ENCODE peak calls at places on chromosomes 4 and X, in four cellular contexts. O is progenitor cell of endocrine pancreas, I is foreskin fibroblast, Q is tibial artery. E is an unnamed sample.

GRCh38 chr4:113435893-113436292 is 325.6 kb downstream of the CAMK2D start:
- DNase-seq in O (no peak), I (peak; percentile 78), Q (peak; percentile 74), E (no peak)

GRCh38 chr4:159455675-159456235 is 352.9 kb downstream of the RAPGEF2 start:
- DNase-seq in O (no peak), I (no peak), Q (no peak), E (no peak)

GRCh38 chr4:38856046-38856445 is 571 bp downstream of the TLR6 start:
- DNase-seq in O (no peak), I (no peak), Q (no peak), E (no peak)

GRCh38 chrX:13803116-13803515 is 13.8 kb downstream of the GPM6B start:
- DNase-seq in O (no peak), I (no peak), Q (no peak), E (no peak)

GRCh38 chr4:54276633-54277426 is 47.7 kb downstream of the PDGFRA start:
- DNase-seq in O (no peak), I (no peak), Q (no peak), E (no peak)

GRCh38 chrX:119015407-119016242 is 41.2 kb downstream of the LONRF3 start:
- DNase-seq in O (no peak), I (peak; percentile 90), Q (peak; percentile 53), E (peak; percentile 23)

GRCh38 chr4:48681856-48682255 is 98.2 kb downstream of the FRYL start:
- DNase-seq in O (no peak), I (peak; percentile 11), Q (no peak), E (no peak)

GRCh38 chrX:22118161-22118830 is 86.2 kb downstream of the PHEX start:
- DNase-seq in O (no peak), I (no peak), Q (no peak), E (no peak)

GRCh38 chr4:140579278-140579677 is 10.5 kb upstream of the UCP1 start:
- DNase-seq in O (no peak), I (no peak), Q (no peak), E (no peak)

GRCh38 chr4:52643190-52643589 is 15.9 kb downstream of the USP46 start:
- DNase-seq in O (no peak), I (no peak), Q (no peak), E (no peak)

GRCh38 chr4:73776363-73776762 is 36.0 kb downstream of the CXCL8 start:
- DNase-seq in O (no peak), I (peak; percentile 78), Q (peak; percentile 42), E (no peak)

GRCh38 chrX:48901069-48901468 is 3.3 kb downstream of the PQBP1 start:
- DNase-seq in O (no peak), I (no peak), Q (no peak), E (no peak)

GRCh38 chrX:65667503-65668355 is at the start of gene MSN:
- DNase-seq in O (peak; percentile 20), I (peak; percentile 53), Q (peak; percentile 74), E (peak; percentile 63)
- TF ChIP-seq CTCF in O (peak; percentile 38), I (peak; percentile 1), Q (no peak), E (no peak)

GRCh38 chrX:26822448-26822847 is 606.5 kb downstream of the MAGEB5 start:
- DNase-seq in O (no peak), I (no peak), Q (no peak), E (no peak)
- TF ChIP-seq CTCF in O (no peak), I (no peak), Q (no peak), E (no peak)

GRCh38 chr4:182804131-182804530 is 113.1 kb downstream of the DCTD start:
- DNase-seq in O (no peak), I (no peak), Q (no peak), E (no peak)
- TF ChIP-seq CTCF in O (no peak), I (no peak), Q (no peak), E (no peak)

DNA sequence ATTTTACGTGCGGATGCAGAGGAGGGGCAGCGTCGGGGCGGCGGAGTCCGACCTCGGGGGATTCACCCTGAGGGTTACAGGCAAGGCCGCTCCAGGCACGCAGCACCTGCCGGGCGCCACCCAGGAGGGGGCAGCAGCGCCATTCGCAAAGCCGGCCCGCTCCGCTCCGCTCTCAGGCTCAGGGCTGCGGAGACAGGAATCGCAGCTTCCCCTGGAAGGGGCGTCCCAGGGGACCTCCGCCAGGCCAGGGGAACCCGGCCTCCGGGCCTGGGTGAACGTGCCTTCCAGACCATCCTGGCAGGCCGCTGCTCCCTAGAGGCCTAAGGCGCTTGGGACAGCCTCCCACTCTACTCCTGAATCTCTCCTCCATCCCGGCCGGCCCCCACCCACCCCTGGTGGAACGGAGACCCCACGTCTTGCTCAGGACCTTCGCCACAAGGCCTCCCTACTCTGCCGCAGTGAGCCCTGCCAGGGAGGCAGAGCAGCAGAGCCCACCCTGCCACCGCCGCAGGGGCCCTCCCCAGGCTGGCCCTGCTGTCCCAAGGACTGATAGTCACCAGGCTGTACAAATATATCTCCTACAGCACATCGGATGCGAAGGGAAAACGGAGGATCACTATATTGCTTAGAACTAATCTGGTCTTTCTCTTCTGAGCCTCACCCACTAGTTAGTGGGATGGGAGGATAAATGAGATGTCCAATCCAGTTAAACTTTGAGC is 114.9 kb downstream of the SMIM20 start:
- DNase-seq in O (peak; percentile 85), I (peak; percentile 71), Q (peak; percentile 67), E (peak; percentile 55)
- TF ChIP-seq CTCF in O (peak; percentile 94), I (peak; percentile 83), Q (peak; percentile 86), E (no peak)

GRCh38 chr4:7193040-7193958 is 961 bp downstream of the SORCS2 start:
- DNase-seq in O (no peak), I (no peak), Q (no peak), E (no peak)

GRCh38 chr4:7195546-7196282 is 3.4 kb downstream of the SORCS2 start:
- DNase-seq in O (no peak), I (peak; percentile 69), Q (peak; percentile 18), E (no peak)

GRCh38 chr4:7196283-7196651 is 3.9 kb downstream of the SORCS2 start:
- DNase-seq in O (no peak), I (no peak), Q (peak; percentile 12), E (no peak)

GRCh38 chr4:7195138-7195510 is 2.8 kb downstream of the SORCS2 start:
- DNase-seq in O (no peak), I (no peak), Q (no peak), E (no peak)

GRCh38 chr4:7194251-7195137 is 2.2 kb downstream of the SORCS2 start:
- DNase-seq in O (no peak), I (no peak), Q (peak; percentile 20), E (no peak)
- TF ChIP-seq CTCF in O (peak; percentile 47), I (peak; percentile 64), Q (no peak), E (no peak)

GRCh38 chr4:7660640-7661039 is 225.9 kb upstream of the PSAPL1 start:
- DNase-seq in O (no peak), I (no peak), Q (no peak), E (no peak)

GRCh38 chr4:7660176-7660540 is 225.4 kb upstream of the PSAPL1 start:
- DNase-seq in O (no peak), I (no peak), Q (no peak), E (no peak)

GRCh38 chr4:7659429-7660175 is 224.9 kb upstream of the PSAPL1 start:
- DNase-seq in O (no peak), I (no peak), Q (no peak), E (no peak)

GRCh38 chr4:7657545-7658296 is 223.0 kb upstream of the PSAPL1 start:
- DNase-seq in O (no peak), I (no peak), Q (no peak), E (no peak)

GRCh38 chr4:7658297-7659204 is 223.8 kb upstream of the PSAPL1 start:
- DNase-seq in O (no peak), I (peak; percentile 21), Q (no peak), E (no peak)
- TF ChIP-seq CTCF in O (no peak), I (no peak), Q (no peak), E (no peak)

GRCh38 chrX:136582624-136583023 is 50.6 kb downstream of the VGLL1 start:
- DNase-seq in O (no peak), I (no peak), Q (no peak), E (no peak)

GRCh38 chrX:136577562-136577961 is 45.5 kb downstream of the VGLL1 start:
- DNase-seq in O (peak; percentile 14), I (peak; percentile 23), Q (peak; percentile 28), E (peak; percentile 14)

GRCh38 chrX:136584545-136584944 is 52.5 kb downstream of the VGLL1 start:
- DNase-seq in O (no peak), I (no peak), Q (no peak), E (no peak)

GRCh38 chrX:136585960-136586359 is 53.9 kb downstream of the VGLL1 start:
- DNase-seq in O (no peak), I (no peak), Q (no peak), E (no peak)

DNA sequence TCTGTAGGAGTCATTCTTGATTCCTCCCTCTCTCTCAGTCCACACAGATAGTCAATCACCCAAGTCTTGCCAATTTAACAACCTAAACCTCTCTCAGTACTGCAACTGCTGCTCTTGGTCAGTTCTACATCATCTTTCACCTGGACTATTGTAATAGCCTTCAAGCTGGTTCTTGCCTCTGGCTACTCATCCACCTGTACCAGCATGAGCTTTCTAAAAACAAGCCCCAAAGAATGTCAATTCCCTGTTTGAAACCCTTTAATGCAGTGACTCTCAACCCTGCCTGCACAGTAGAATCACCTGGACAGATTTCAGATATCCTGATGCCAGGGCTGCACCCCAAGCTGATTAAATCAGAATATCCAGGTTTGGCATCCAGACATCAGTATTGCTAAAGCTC is 48.3 kb downstream of the VGLL1 start:
- DNase-seq in O (no peak), I (no peak), Q (no peak), E (no peak)
- TF ChIP-seq CTCF in O (no peak), I (no peak), Q (no peak), E (no peak)

GRCh38 chrX:115896362-115896761 is 274.2 kb upstream of the AGTR2 start:
- DNase-seq in O (no peak), I (no peak), Q (no peak), E (no peak)

GRCh38 chrX:115900425-115900824 is 270.1 kb upstream of the AGTR2 start:
- DNase-seq in O (no peak), I (no peak), Q (no peak), E (no peak)

GRCh38 chrX:115897956-115898355 is 272.6 kb upstream of the AGTR2 start:
- DNase-seq in O (no peak), I (no peak), Q (no peak), E (no peak)

GRCh38 chrX:115895678-115896329 is 274.7 kb upstream of the AGTR2 start:
- DNase-seq in O (no peak), I (no peak), Q (no peak), E (no peak)

DNA sequence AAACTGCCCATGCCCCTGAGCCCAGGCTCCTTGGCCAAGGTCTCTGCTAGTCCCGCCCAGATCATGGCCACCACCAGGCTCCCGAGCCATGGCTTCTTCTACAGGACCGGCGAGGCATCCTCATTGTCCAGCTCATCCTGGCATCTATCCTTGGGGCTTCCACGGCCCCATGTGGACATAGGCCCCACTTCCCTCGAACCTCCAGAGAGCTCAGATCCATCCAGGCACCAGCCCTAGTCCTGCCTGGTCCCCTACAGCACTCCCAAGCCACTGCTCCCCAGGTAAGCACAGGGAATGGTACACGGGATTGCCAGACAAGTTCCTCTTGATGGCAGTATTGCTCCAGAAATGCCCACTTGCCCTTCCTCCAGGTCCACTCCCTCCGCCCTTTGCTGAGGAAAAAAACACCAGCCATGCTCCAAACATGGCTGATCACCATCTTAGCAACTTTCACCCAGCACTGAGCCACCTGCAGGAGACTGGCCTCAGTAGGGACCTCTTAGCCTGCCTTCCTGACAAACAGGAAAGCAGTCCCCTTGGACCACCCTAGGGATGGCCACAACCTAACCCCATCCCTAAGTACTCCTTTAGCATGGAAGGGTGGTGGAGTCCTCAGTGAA is 272.1 kb upstream of the AGTR2 start:
- DNase-seq in O (no peak), I (no peak), Q (no peak), E (peak; percentile 21)
- TF ChIP-seq CTCF in O (peak; percentile 16), I (no peak), Q (no peak), E (no peak)

GRCh38 chr4:58936436-58936835 is 1826.3 kb upstream of the IGFBP7 start:
- DNase-seq in O (no peak), I (no peak), Q (no peak), E (no peak)
- TF ChIP-seq CTCF in O (no peak), I (no peak), Q (no peak), E (no peak)